ENCODE peak calls at places on chromosomes 3 and 15, in ten cellular contexts. E, H, K, X, N, O, G, C, U and M are unnamed samples.

GRCh38 chr3:49647741-49648140 is 26.4 kb upstream of the APEH start:
- DNase-seq in E (no peak), H (no peak), K (no peak), X (no peak), N (no peak), O (no peak), G (no peak), C (no peak), U (no peak), M (no peak)

GRCh38 chr3:161310649-161311423 is 60.5 kb downstream of the SPTSSB start:
- DNase-seq in E (no peak), H (no peak), K (peak; percentile 31), X (no peak), N (no peak), O (no peak), G (peak; percentile 7), C (no peak), U (no peak), M (no peak)

GRCh38 chr15:41284425-41285177 is 47.8 kb downstream of the OIP5 start:
- DNase-seq in E (peak; percentile 30), H (no peak), K (no peak), X (peak; percentile 28), N (no peak), O (no peak), G (no peak), C (no peak), U (peak; percentile 38), M (peak; percentile 9)

GRCh38 chr3:106635271-106635670 is 742.0 kb upstream of the CCDC54 start:
- DNase-seq in E (no peak), H (peak; percentile 89), K (no peak), X (peak; percentile 90), N (no peak), O (no peak), G (no peak), C (no peak), U (peak; percentile 84), M (no peak)

GRCh38 chr3:133487920-133488540 is 85.5 kb upstream of the CDV3 start:
- DNase-seq in E (no peak), H (no peak), K (peak; percentile 30), X (no peak), N (no peak), O (no peak), G (peak; percentile 46), C (no peak), U (peak; percentile 66), M (no peak)

GRCh38 chr3:171099911-171100310 is 73.4 kb upstream of the SLC2A2 start:
- DNase-seq in E (no peak), H (no peak), K (no peak), X (no peak), N (no peak), O (no peak), G (no peak), C (no peak), U (no peak), M (no peak)

GRCh38 chr15:47460775-47461174 is 256.5 kb upstream of the SEMA6D start:
- DNase-seq in E (peak; percentile 13), H (no peak), K (no peak), X (no peak), N (no peak), O (no peak), G (no peak), C (no peak), U (no peak), M (no peak)

GRCh38 chr3:182608876-182609275 is 184.4 kb upstream of the ATP11B start:
- DNase-seq in E (no peak), H (no peak), K (no peak), X (no peak), N (no peak), O (no peak), G (no peak), C (no peak), U (no peak), M (no peak)

GRCh38 chr3:188979669-188980311 is 192.0 kb upstream of the TPRG1 start:
- DNase-seq in E (no peak), H (no peak), K (no peak), X (no peak), N (no peak), O (no peak), G (no peak), C (peak; percentile 100), U (no peak), M (no peak)

GRCh38 chr15:68983821-68984517 is 30.5 kb upstream of the NOX5 start:
- DNase-seq in E (no peak), H (no peak), K (no peak), X (peak; percentile 23), N (no peak), O (no peak), G (no peak), C (no peak), U (no peak), M (no peak)

GRCh38 chr15:78866824-78867223 is 5.9 kb upstream of the MORF4L1 start:
- DNase-seq in E (no peak), H (no peak), K (no peak), X (no peak), N (no peak), O (no peak), G (no peak), C (no peak), U (no peak), M (no peak)

GRCh38 chr3:98971183-98971681 is 69.7 kb upstream of the DCBLD2 start:
- DNase-seq in E (no peak), H (no peak), K (no peak), X (peak; percentile 96), N (peak; percentile 79), O (no peak), G (no peak), C (no peak), U (peak; percentile 99), M (no peak)

GRCh38 chr3:14925729-14926591 is 21.4 kb upstream of the NR2C2 start:
- DNase-seq in E (peak; percentile 75), H (peak; percentile 16), K (peak; percentile 61), X (peak; percentile 61), N (no peak), O (peak; percentile 26), G (no peak), C (peak; percentile 27), U (peak; percentile 69), M (peak; percentile 53)

GRCh38 chr3:50238549-50239026 is 2.6 kb downstream of the GNAI2 start:
- DNase-seq in E (peak; percentile 85), H (no peak), K (no peak), X (no peak), N (no peak), O (no peak), G (no peak), C (no peak), U (no peak), M (no peak)

GRCh38 chr15:31457161-31457560 is 130.5 kb downstream of the KLF13 start:
- DNase-seq in E (no peak), H (no peak), K (no peak), X (peak; percentile 9), N (no peak), O (no peak), G (no peak), C (no peak), U (no peak), M (no peak)

GRCh38 chr3:1578105-1578833 is 485.4 kb downstream of the CNTN6 start:
- DNase-seq in E (no peak), H (no peak), K (no peak), X (no peak), N (no peak), O (no peak), G (no peak), C (no peak), U (no peak), M (no peak)

GRCh38 chr3:153343988-153344782 is 182.2 kb downstream of the RAP2B start:
- DNase-seq in E (no peak), H (no peak), K (no peak), X (no peak), N (no peak), O (no peak), G (no peak), C (no peak), U (no peak), M (no peak)

GRCh38 chr3:152717252-152717651 is 117.7 kb upstream of the P2RY1 start:
- DNase-seq in E (peak; percentile 14), H (no peak), K (no peak), X (no peak), N (no peak), O (no peak), G (no peak), C (no peak), U (no peak), M (no peak)

GRCh38 chr3:69948246-69948862 is 51.2 kb upstream of the SAMMSON start:
- DNase-seq in E (no peak), H (no peak), K (peak; percentile 10), X (peak; percentile 43), N (no peak), O (no peak), G (no peak), C (peak; percentile 8), U (peak; percentile 64), M (peak; percentile 72)

GRCh38 chr3:48238506-48239085 is 2.3 kb upstream of the ZNF589 start:
- DNase-seq in E (no peak), H (no peak), K (no peak), X (no peak), N (no peak), O (no peak), G (no peak), C (no peak), U (no peak), M (no peak)

GRCh38 chr3:55750525-55750924 is 263.4 kb upstream of the WNT5A start:
- DNase-seq in E (no peak), H (peak; percentile 95), K (no peak), X (peak; percentile 96), N (no peak), O (no peak), G (no peak), C (no peak), U (peak; percentile 90), M (no peak)

GRCh38 chr3:170862618-170863374 is 7.2 kb downstream of the RPL22L1 start:
- DNase-seq in E (no peak), H (no peak), K (no peak), X (peak; percentile 40), N (no peak), O (no peak), G (no peak), C (no peak), U (peak; percentile 41), M (no peak)

GRCh38 chr3:55162031-55162784 is 234.3 kb upstream of the LRTM1 start:
- DNase-seq in E (no peak), H (no peak), K (no peak), X (peak; percentile 97), N (no peak), O (no peak), G (no peak), C (no peak), U (peak; percentile 91), M (no peak)

GRCh38 chr3:17845026-17845425 is 102.6 kb upstream of the TBC1D5 start:
- DNase-seq in E (no peak), H (no peak), K (no peak), X (no peak), N (no peak), O (no peak), G (no peak), C (no peak), U (no peak), M (no peak)

GRCh38 chr3:161042023-161042501 is 63.1 kb downstream of the B3GALNT1 start:
- DNase-seq in E (no peak), H (no peak), K (no peak), X (no peak), N (no peak), O (no peak), G (no peak), C (no peak), U (no peak), M (no peak)

GRCh38 chr3:173371848-173372487 is 25.6 kb upstream of the NLGN1 start:
- DNase-seq in E (peak; percentile 69), H (no peak), K (no peak), X (peak; percentile 7), N (no peak), O (peak; percentile 40), G (no peak), C (no peak), U (peak; percentile 59), M (peak; percentile 28)

GRCh38 chr3:126267169-126267975 is 87.0 kb upstream of the ALDH1L1 start:
- DNase-seq in E (peak; percentile 79), H (peak; percentile 88), K (no peak), X (peak; percentile 77), N (peak; percentile 84), O (peak; percentile 65), G (no peak), C (no peak), U (peak; percentile 93), M (peak; percentile 74)

GRCh38 chr15:28930476-28931291 is 44.9 kb downstream of the APBA2 start:
- DNase-seq in E (no peak), H (no peak), K (no peak), X (no peak), N (no peak), O (no peak), G (no peak), C (no peak), U (no peak), M (no peak)